ENCODE peak calls at places on chromosome 19, in five cellular contexts. One of them, this sample, is unnamed.

GRCh38 chr19:55189424-55189823 is 9.3 kb upstream of the SYT5 start:
- DNase-seq in nucleus accumbens: no peak
- DNase-seq in neural crest cell: no peak
- DNase-seq in RCC 7860: peak; percentile 44
- DNase-seq in colonic mucosa: no peak
- DNase-seq in this sample: peak; percentile 43

GRCh38 chr19:54850930-54851329 is 687 bp downstream of the KIR3DL2 start:
- DNase-seq in RCC 7860: no peak
- DNase-seq in neural crest cell: no peak
- DNase-seq in nucleus accumbens: no peak
- DNase-seq in colonic mucosa: no peak
- DNase-seq in this sample: no peak

GRCh38 chr19:6204212-6204611 is 68.7 kb downstream of the ACSBG2 start:
- DNase-seq in colonic mucosa: no peak
- DNase-seq in RCC 7860: no peak
- DNase-seq in nucleus accumbens: no peak
- DNase-seq in neural crest cell: no peak
- DNase-seq in this sample: no peak

GRCh38 chr19:16159655-16160054 is 13.7 kb downstream of the CIB3 start:
- DNase-seq in nucleus accumbens: no peak
- DNase-seq in neural crest cell: no peak
- DNase-seq in RCC 7860: no peak
- DNase-seq in colonic mucosa: no peak
- DNase-seq in this sample: no peak

GRCh38 chr19:48922548-48923490 is 10.7 kb upstream of the DHDH start:
- DNase-seq in RCC 7860: no peak
- DNase-seq in nucleus accumbens: no peak
- DNase-seq in colonic mucosa: no peak
- DNase-seq in neural crest cell: no peak
- DNase-seq in this sample: no peak

GRCh38 chr19:3034845-3035541 is 5.9 kb upstream of the TLE2 start:
- DNase-seq in RCC 7860: peak; percentile 6
- DNase-seq in colonic mucosa: no peak
- DNase-seq in nucleus accumbens: no peak
- DNase-seq in neural crest cell: no peak
- DNase-seq in this sample: peak; percentile 72

GRCh38 chr19:4908781-4909171 is 525 bp upstream of the UHRF1 start:
- DNase-seq in colonic mucosa: no peak
- DNase-seq in nucleus accumbens: no peak
- DNase-seq in neural crest cell: no peak
- DNase-seq in RCC 7860: no peak
- DNase-seq in this sample: peak; percentile 72

GRCh38 chr19:2822846-2823245 is 3.2 kb downstream of the ZNF554 start:
- DNase-seq in colonic mucosa: no peak
- DNase-seq in neural crest cell: no peak
- DNase-seq in RCC 7860: no peak
- DNase-seq in nucleus accumbens: no peak
- DNase-seq in this sample: no peak

GRCh38 chr19:57934820-57935665 is at the start of gene ZNF418:
- DNase-seq in neural crest cell: peak; percentile 53
- DNase-seq in RCC 7860: no peak
- DNase-seq in nucleus accumbens: peak; percentile 67
- DNase-seq in colonic mucosa: peak; percentile 67
- DNase-seq in this sample: peak; percentile 44

GRCh38 chr19:42693760-42694350 is 46.4 kb downstream of the PSG3 start:
- DNase-seq in neural crest cell: no peak
- DNase-seq in colonic mucosa: no peak
- DNase-seq in RCC 7860: peak; percentile 42
- DNase-seq in nucleus accumbens: no peak
- DNase-seq in this sample: peak; percentile 20

GRCh38 chr19:55146078-55146647 is 2.8 kb downstream of the TNNT1 start:
- DNase-seq in neural crest cell: no peak
- DNase-seq in colonic mucosa: peak; percentile 33
- DNase-seq in RCC 7860: peak; percentile 8
- DNase-seq in nucleus accumbens: no peak
- DNase-seq in this sample: peak; percentile 55

GRCh38 chr19:39199025-39199424 is 2.3 kb downstream of the NCCRP1 start:
- DNase-seq in RCC 7860: peak; percentile 55
- DNase-seq in colonic mucosa: no peak
- DNase-seq in nucleus accumbens: peak; percentile 50
- DNase-seq in neural crest cell: peak; percentile 37
- DNase-seq in this sample: no peak

GRCh38 chr19:19276386-19276785 is 3.3 kb upstream of the TM6SF2 start:
- DNase-seq in colonic mucosa: no peak
- DNase-seq in neural crest cell: no peak
- DNase-seq in nucleus accumbens: no peak
- DNase-seq in RCC 7860: no peak
- DNase-seq in this sample: no peak

GRCh38 chr19:22612316-22612715 is 21.8 kb upstream of the ZNF492 start:
- DNase-seq in colonic mucosa: no peak
- DNase-seq in nucleus accumbens: no peak
- DNase-seq in RCC 7860: no peak
- DNase-seq in neural crest cell: no peak
- DNase-seq in this sample: no peak

GRCh38 chr19:4556574-4557185 is 2.8 kb downstream of the SEMA6B start:
- DNase-seq in colonic mucosa: peak; percentile 57
- DNase-seq in RCC 7860: no peak
- DNase-seq in nucleus accumbens: no peak
- DNase-seq in neural crest cell: peak; percentile 43
- DNase-seq in this sample: peak; percentile 69

GRCh38 chr19:38632476-38633213 is 13.7 kb downstream of the EIF3K start:
- DNase-seq in neural crest cell: no peak
- DNase-seq in nucleus accumbens: no peak
- DNase-seq in colonic mucosa: no peak
- DNase-seq in RCC 7860: no peak
- DNase-seq in this sample: no peak

GRCh38 chr19:57803594-57804325 is 11.0 kb downstream of the ZNF552 start:
- DNase-seq in colonic mucosa: peak; percentile 62
- DNase-seq in nucleus accumbens: no peak
- DNase-seq in neural crest cell: peak; percentile 45
- DNase-seq in RCC 7860: peak; percentile 87
- DNase-seq in this sample: no peak

GRCh38 chr19:43438291-43439162 is 23.8 kb downstream of the TEX101 start:
- DNase-seq in nucleus accumbens: no peak
- DNase-seq in RCC 7860: no peak
- DNase-seq in neural crest cell: no peak
- DNase-seq in colonic mucosa: peak; percentile 65
- DNase-seq in this sample: peak; percentile 80

GRCh38 chr19:42196011-42197001 is 21.2 kb downstream of the DEDD2 start:
- DNase-seq in neural crest cell: no peak
- DNase-seq in colonic mucosa: no peak
- DNase-seq in nucleus accumbens: no peak
- DNase-seq in RCC 7860: no peak
- DNase-seq in this sample: no peak

GRCh38 chr19:52724701-52725514 is 9.9 kb downstream of the ZNF611 start:
- DNase-seq in nucleus accumbens: no peak
- DNase-seq in RCC 7860: no peak
- DNase-seq in colonic mucosa: no peak
- DNase-seq in neural crest cell: no peak
- DNase-seq in this sample: no peak

GRCh38 chr19:44752816-44753618 is 4.5 kb downstream of the BCL3 start:
- DNase-seq in neural crest cell: no peak
- DNase-seq in RCC 7860: peak; percentile 87
- DNase-seq in colonic mucosa: peak; percentile 96
- DNase-seq in nucleus accumbens: peak; percentile 27
- DNase-seq in this sample: peak; percentile 98

GRCh38 chr19:44904426-44904994 is 1.1 kb upstream of the APOE start:
- DNase-seq in neural crest cell: no peak
- DNase-seq in RCC 7860: no peak
- DNase-seq in colonic mucosa: no peak
- DNase-seq in nucleus accumbens: no peak
- DNase-seq in this sample: no peak

GRCh38 chr19:16324384-16325160 is at the start of gene KLF2:
- DNase-seq in RCC 7860: peak; percentile 71
- DNase-seq in neural crest cell: peak; percentile 52
- DNase-seq in nucleus accumbens: peak; percentile 46
- DNase-seq in colonic mucosa: peak; percentile 87
- DNase-seq in this sample: peak; percentile 92

GRCh38 chr19:50537769-50538230 is 24.1 kb upstream of the ASPDH start:
- DNase-seq in nucleus accumbens: peak; percentile 82
- DNase-seq in RCC 7860: peak; percentile 42
- DNase-seq in neural crest cell: peak; percentile 97
- DNase-seq in colonic mucosa: peak; percentile 81
- DNase-seq in this sample: peak; percentile 93

GRCh38 chr19:925912-926594 is at the start of gene ARID3A:
- DNase-seq in colonic mucosa: peak; percentile 51
- DNase-seq in RCC 7860: no peak
- DNase-seq in nucleus accumbens: peak; percentile 70
- DNase-seq in neural crest cell: peak; percentile 50
- DNase-seq in this sample: peak; percentile 54

GRCh38 chr19:50513746-50514345 is at the start of gene ASPDH:
- DNase-seq in colonic mucosa: no peak
- DNase-seq in RCC 7860: no peak
- DNase-seq in nucleus accumbens: no peak
- DNase-seq in neural crest cell: no peak
- DNase-seq in this sample: no peak

GRCh38 chr19:3851254-3852176 is 17.3 kb downstream of the ZFR2 start:
- DNase-seq in nucleus accumbens: no peak
- DNase-seq in colonic mucosa: no peak
- DNase-seq in RCC 7860: peak; percentile 73
- DNase-seq in neural crest cell: no peak
- DNase-seq in this sample: no peak

GRCh38 chr19:329876-330275 is 14.7 kb downstream of the MIER2 start:
- DNase-seq in neural crest cell: no peak
- DNase-seq in nucleus accumbens: no peak
- DNase-seq in colonic mucosa: no peak
- DNase-seq in RCC 7860: no peak
- DNase-seq in this sample: no peak

GRCh38 chr19:18100710-18101109 is 3.1 kb downstream of the MAST3 start:
- DNase-seq in nucleus accumbens: no peak
- DNase-seq in neural crest cell: peak; percentile 31
- DNase-seq in colonic mucosa: no peak
- DNase-seq in RCC 7860: no peak
- DNase-seq in this sample: peak; percentile 67

GRCh38 chr19:13040232-13040915 is 45.1 kb downstream of the NFIX start:
- DNase-seq in colonic mucosa: no peak
- DNase-seq in nucleus accumbens: no peak
- DNase-seq in RCC 7860: no peak
- DNase-seq in neural crest cell: no peak
- DNase-seq in this sample: no peak

GRCh38 chr19:7202888-7203287 is 91.3 kb downstream of the INSR start:
- DNase-seq in RCC 7860: no peak
- DNase-seq in nucleus accumbens: no peak
- DNase-seq in neural crest cell: no peak
- DNase-seq in colonic mucosa: no peak
- DNase-seq in this sample: no peak